ENCODE peak calls at places on chromosomes 6 and 20, in seven cellular contexts. S is A549, X is PC-9, Z is IMR-90, B is endothelial cell of umbilical vein, O is SK-N-SH, Q is neuronal stem cell. V is an unnamed sample.

GRCh38 chr20:17645010-17645409 is 37.0 kb downstream of the RRBP1 start:
- DNase-seq in O (no peak), X (no peak), S (no peak), Z (no peak), Q (no peak), B (no peak), V (no peak)

GRCh38 chr20:51495921-51496545 is 46.5 kb downstream of the NFATC2 start:
- DNase-seq in S (no peak), X (no peak), O (no peak), Q (no peak), Z (no peak), B (no peak), V (no peak)

GRCh38 chr6:159852877-159853276 is 37.9 kb upstream of the MAS1 start:
- DNase-seq in O (no peak), Q (no peak), Z (no peak), B (no peak), S (peak), X (no peak), V (peak)

GRCh38 chr20:2320813-2321658 is 25.2 kb downstream of the TGM3 start:
- DNase-seq in Q (no peak), Z (no peak), O (no peak), S (no peak), B (no peak), X (no peak), V (no peak)

GRCh38 chr20:87372-87771 is at the start of gene DEFB125:
- DNase-seq in Q (no peak), X (no peak), O (no peak), Z (no peak), S (no peak), B (no peak), V (no peak)

GRCh38 chr20:61558726-61559125 is 306.7 kb downstream of the CDH4 start:
- DNase-seq in Z (peak), O (no peak), X (no peak), Q (no peak), B (no peak), S (no peak), V (no peak)

GRCh38 chr6:127938701-127939100 is 37.8 kb upstream of the THEMIS start:
- DNase-seq in Z (peak), Q (no peak), O (no peak), B (peak), S (peak), X (no peak), V (no peak)

GRCh38 chr6:105929626-105930025 is 156.5 kb upstream of the PRDM1 start:
- DNase-seq in Q (no peak), S (no peak), Z (no peak), X (no peak), O (no peak), B (no peak), V (no peak)

GRCh38 chr20:1429143-1429728 is 36.4 kb upstream of the FKBP1A start:
- DNase-seq in Q (no peak), Z (no peak), X (no peak), S (no peak), O (no peak), B (no peak), V (no peak)

GRCh38 chr20:24018796-24019195 is 30.2 kb upstream of the GGTLC1 start:
- DNase-seq in S (peak), O (no peak), X (peak), B (no peak), Z (no peak), Q (no peak), V (no peak)

GRCh38 chr6:6907286-6907685 is 200.5 kb upstream of the RREB1 start:
- DNase-seq in X (no peak), O (no peak), Z (no peak), B (no peak), S (no peak), Q (no peak), V (no peak)

GRCh38 chr6:134589512-134589911 is 271.6 kb upstream of the SGK1 start:
- DNase-seq in Q (no peak), B (no peak), Z (peak), X (peak), O (no peak), S (peak), V (no peak)

GRCh38 chr6:35691027-35691824 is 2.5 kb upstream of the FKBP5 start:
- DNase-seq in X (no peak), S (no peak), Q (no peak), B (no peak), Z (peak), O (no peak), V (no peak)

GRCh38 chr6:25710287-25710686 is 44.3 kb upstream of the SLC17A4 start:
- DNase-seq in Z (no peak), O (no peak), Q (no peak), B (no peak), S (no peak), X (no peak), V (no peak)

GRCh38 chr6:122476131-122476530 is 4.5 kb upstream of the SERINC1 start:
- DNase-seq in Q (no peak), Z (peak), S (peak), B (peak), O (peak), X (no peak), V (no peak)

GRCh38 chr6:7292856-7293255 is 20.1 kb downstream of the SSR1 start:
- DNase-seq in X (no peak), B (no peak), S (no peak), Z (no peak), O (no peak), Q (no peak), V (no peak)

GRCh38 chr20:24934101-24934661 is 14.9 kb upstream of the CST7 start:
- DNase-seq in O (no peak), B (no peak), S (no peak), Z (no peak), Q (no peak), X (no peak), V (no peak)

GRCh38 chr20:16369441-16369840 is 203.8 kb downstream of the KIF16B start:
- DNase-seq in B (no peak), O (no peak), Z (no peak), X (no peak), S (no peak), Q (no peak), V (no peak)

GRCh38 chr20:34536798-34537394 is 20.7 kb downstream of the DYNLRB1 start:
- DNase-seq in X (no peak), B (peak), O (peak), Z (no peak), Q (no peak), S (peak), V (peak)

GRCh38 chr20:24702501-24703283 is 233.3 kb downstream of the SYNDIG1 start:
- DNase-seq in X (no peak), B (no peak), S (no peak), Z (no peak), O (no peak), Q (no peak), V (no peak)

GRCh38 chr6:16344756-16345155 is 106.4 kb downstream of the GMPR start:
- DNase-seq in B (peak), Q (no peak), O (no peak), Z (peak), X (no peak), S (no peak), V (no peak)

GRCh38 chr6:7424967-7425807 is 35.6 kb downstream of the RIOK1 start:
- DNase-seq in S (peak), Z (peak), O (peak), B (peak), X (peak), Q (no peak), V (no peak)

GRCh38 chr6:80338201-80338836 is 231.8 kb downstream of the BCKDHB start:
- DNase-seq in B (peak), S (peak), Z (peak), Q (peak), O (peak), X (peak), V (peak)

GRCh38 chr20:51424270-51425041 is 118.1 kb downstream of the NFATC2 start:
- DNase-seq in S (no peak), Q (no peak), X (no peak), Z (no peak), B (no peak), O (no peak), V (no peak)

GRCh38 chr6:89970072-89970471 is 75.8 kb downstream of the GJA10 start:
- DNase-seq in O (no peak), Z (no peak), B (no peak), Q (no peak), S (no peak), X (no peak), V (no peak)

GRCh38 chr6:106149472-106150069 is 63.4 kb downstream of the PRDM1 start:
- DNase-seq in Q (no peak), B (no peak), Z (no peak), X (no peak), S (no peak), O (no peak), V (peak)

GRCh38 chr20:53226788-53227187 is 254.6 kb downstream of the TSHZ2 start:
- DNase-seq in B (no peak), S (no peak), Q (no peak), X (no peak), Z (no peak), O (no peak), V (no peak)

GRCh38 chr6:16466778-16467177 is 228.4 kb downstream of the GMPR start:
- DNase-seq in S (no peak), Q (no peak), X (no peak), O (no peak), B (peak), Z (no peak), V (no peak)

GRCh38 chr6:130967502-130968469 is 95.3 kb downstream of the EPB41L2 start:
- DNase-seq in X (no peak), Z (peak), Q (no peak), B (peak), S (no peak), O (no peak), V (no peak)

GRCh38 chr6:9520417-9521151 is 894.3 kb downstream of the TFAP2A start:
- DNase-seq in Q (no peak), Z (peak), B (peak), O (no peak), S (peak), X (no peak), V (no peak)

GRCh38 chr6:70241991-70242420 is 60.9 kb downstream of the COL9A1 start:
- DNase-seq in O (no peak), Q (no peak), B (no peak), S (no peak), Z (no peak), X (no peak), V (no peak)

GRCh38 chr6:36241728-36242127 is 28.1 kb upstream of the PNPLA1 start:
- DNase-seq in Z (peak), Q (no peak), B (no peak), S (no peak), O (no peak), X (no peak), V (no peak)

GRCh38 chr6:151958332-151958731 is 150.8 kb downstream of the ESR1 start:
- DNase-seq in S (no peak), B (no peak), Q (no peak), O (no peak), Z (no peak), X (no peak), V (no peak)

GRCh38 chr20:39036011-39036410 is 73.9 kb downstream of the DHX35 start:
- DNase-seq in O (no peak), S (no peak), Q (no peak), Z (peak), B (no peak), X (no peak), V (no peak)

GRCh38 chr20:62364911-62365736 is 2.0 kb downstream of the LAMA5 start:
- DNase-seq in Q (no peak), B (no peak), X (peak), Z (no peak), O (no peak), S (peak), V (no peak)

GRCh38 chr20:30919514-30920188 is 337.8 kb upstream of the DEFB115 start:
- DNase-seq in O (no peak), X (no peak), B (no peak), Z (no peak), Q (no peak), S (no peak), V (no peak)

GRCh38 chr6:89357390-89357789 is 4.9 kb upstream of the UBE2J1 start:
- DNase-seq in S (no peak), B (peak), X (no peak), Q (no peak), O (no peak), Z (no peak), V (peak)

GRCh38 chr6:53375851-53376250 is 27.1 kb upstream of the ELOVL5 start:
- DNase-seq in S (no peak), X (no peak), Z (no peak), O (no peak), B (no peak), Q (no peak), V (no peak)

GRCh38 chr20:1254307-1254706 is 11.8 kb upstream of the SNPH start:
- DNase-seq in B (no peak), X (no peak), O (peak), Z (no peak), Q (no peak), S (no peak), V (no peak)

GRCh38 chr6:130020106-130020851 is 1.9 kb downstream of the L3MBTL3 start:
- DNase-seq in Z (no peak), S (peak), O (peak), X (peak), B (peak), Q (peak), V (no peak)

GRCh38 chr6:157304840-157305675 is 18.3 kb downstream of the TMEM242 start:
- DNase-seq in Q (no peak), X (no peak), B (peak), S (no peak), O (no peak), Z (peak), V (no peak)
- H3K4me2 ChIP-seq in Q (no peak), X (no peak), B (peak), S (no peak), O (no peak), Z (no peak), V (no peak)

GRCh38 chr6:21666788-21667681 is 73.5 kb downstream of the SOX4 start:
- DNase-seq in S (no peak), B (peak), X (no peak), O (peak), Q (peak), Z (no peak), V (peak)

GRCh38 chr6:21665101-21665435 is 71.5 kb downstream of the SOX4 start:
- DNase-seq in Z (no peak), B (peak), Q (peak), X (no peak), O (no peak), S (no peak), V (no peak)

GRCh38 chr6:21664263-21665081 is 70.9 kb downstream of the SOX4 start:
- DNase-seq in O (no peak), Z (no peak), X (peak), Q (peak), S (peak), B (peak), V (no peak)

GRCh38 chr6:21666200-21666671 is 72.7 kb downstream of the SOX4 start:
- DNase-seq in Q (peak), X (no peak), O (peak), B (peak), Z (no peak), S (no peak), V (peak)

DNA sequence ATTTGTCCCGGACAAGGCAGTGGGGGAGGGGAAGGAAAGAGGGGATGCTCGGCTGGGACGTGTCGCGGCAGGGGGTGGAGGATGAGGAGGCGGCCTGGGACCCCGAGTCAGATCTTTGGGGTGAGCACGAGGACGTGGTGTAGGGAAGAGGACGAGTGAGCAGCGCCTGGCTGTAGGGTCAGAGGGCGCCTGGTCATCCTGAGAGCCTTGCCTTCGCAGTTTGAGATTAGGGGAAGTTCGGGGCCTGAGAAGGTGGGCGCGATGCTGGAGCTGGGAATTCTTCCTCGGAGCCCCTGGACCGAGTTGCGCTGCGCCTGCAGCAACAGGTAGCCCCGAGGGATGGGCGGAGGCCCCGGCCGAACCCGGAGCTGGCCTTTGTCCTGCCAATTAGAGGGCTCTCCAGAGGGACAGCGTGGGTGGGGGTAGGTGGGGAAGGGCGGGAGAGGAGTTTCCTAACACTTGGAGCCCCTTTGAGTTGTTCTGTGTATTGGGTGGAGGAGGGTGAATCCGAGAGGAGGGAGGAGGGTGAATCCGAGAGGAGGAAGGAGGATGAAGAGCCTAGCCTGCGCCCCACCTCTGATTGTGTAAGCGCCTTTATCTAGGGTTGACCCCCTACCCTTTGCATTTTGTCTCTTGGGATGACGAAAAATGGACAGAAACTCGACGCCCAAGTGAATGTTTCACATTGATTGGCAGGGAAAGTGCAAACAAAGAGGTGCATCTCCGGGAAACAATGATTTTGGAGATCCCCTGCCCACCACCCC is 72.1 kb downstream of the SOX4 start:
- DNase-seq in Q (peak), O (peak), B (peak), X (no peak), S (no peak), Z (no peak), V (no peak)
- H3K4me2 ChIP-seq in Q (peak), O (peak), B (peak), X (peak), S (no peak), Z (peak), V (peak)

GRCh38 chr6:111764238-111765182 is 108.7 kb downstream of the FYN start:
- DNase-seq in Q (no peak), S (no peak), Z (no peak), X (no peak), B (no peak), O (no peak), V (no peak)

GRCh38 chr6:111759836-111760785 is 113.1 kb downstream of the FYN start:
- DNase-seq in Q (no peak), O (peak), B (no peak), X (no peak), S (no peak), Z (peak), V (no peak)

GRCh38 chr6:111763381-111763780 is 109.9 kb downstream of the FYN start:
- DNase-seq in X (no peak), O (no peak), S (no peak), Z (peak), Q (no peak), B (peak), V (no peak)

GRCh38 chr6:111759413-111759835 is 113.8 kb downstream of the FYN start:
- DNase-seq in Z (peak), O (no peak), S (no peak), X (no peak), Q (no peak), B (no peak), V (no peak)

GRCh38 chr6:111761783-111762312 is 111.4 kb downstream of the FYN start:
- DNase-seq in Q (no peak), X (no peak), O (no peak), Z (peak), B (no peak), S (no peak), V (no peak)
- H3K4me2 ChIP-seq in Q (no peak), X (no peak), O (no peak), Z (no peak), B (no peak), S (no peak), V (no peak)

GRCh38 chr6:81985191-81985590 is 232.7 kb upstream of the TENT5A start:
- DNase-seq in Z (peak), B (no peak), S (no peak), Q (no peak), X (no peak), O (no peak), V (no peak)
- H3K4me2 ChIP-seq in Z (no peak), B (no peak), S (no peak), Q (no peak), X (no peak), O (no peak), V (no peak)

GRCh38 chr6:15268130-15268908 is 22.4 kb downstream of the JARID2 start:
- DNase-seq in B (no peak), Q (no peak), X (no peak), S (no peak), Z (no peak), O (no peak), V (no peak)
- H3K4me2 ChIP-seq in B (peak), Q (peak), X (no peak), S (no peak), Z (no peak), O (no peak), V (no peak)

GRCh38 chr6:29834564-29835436 is 7.2 kb downstream of the HLA-G start:
- DNase-seq in Z (no peak), X (peak), O (peak), S (no peak), Q (peak), B (peak), V (peak)
- H3K4me2 ChIP-seq in Z (no peak), X (no peak), O (no peak), S (peak), Q (no peak), B (no peak), V (no peak)

V was measured in DND-41.